ENCODE peak calls at places on chromosome 17, in ten cellular contexts. I is body of pancreas, P is mucosa of descending colon, J is A549, N is right atrium auricular region, H is adrenal gland, M is uterus, V is left ventricle myocardium inferior, W is neural progenitor cell, T is SK-N-SH. X is an unnamed sample.

GRCh38 chr17:20189322-20189721 is 180.2 kb downstream of the SPECC1 start:
- DNase-seq in T (no peak), J (no peak), V (no peak), H (peak; percentile 57), I (no peak), M (no peak), P (no peak), W (peak; percentile 47), N (no peak), X (no peak)

GRCh38 chr17:21460358-21460757 is 84.2 kb downstream of the KCNJ12 start:
- DNase-seq in T (no peak), M (no peak), N (peak; percentile 57), H (no peak), J (no peak), P (no peak), I (no peak), V (no peak), W (no peak), X (no peak)

GRCh38 chr17:3385869-3386816 is at the start of gene OR3A2:
- DNase-seq in V (no peak), H (no peak), W (peak; percentile 1), T (no peak), I (no peak), N (no peak), P (no peak), M (no peak), J (no peak), X (no peak)

GRCh38 chr17:39899215-39899614 is 19.2 kb downstream of the GSDMB start:
- DNase-seq in P (no peak), T (no peak), M (no peak), J (no peak), I (no peak), N (no peak), W (no peak), H (no peak), V (no peak), X (no peak)

GRCh38 chr17:47267354-47267828 is 13.8 kb downstream of the ITGB3 start:
- DNase-seq in H (no peak), M (no peak), I (no peak), W (no peak), P (no peak), N (no peak), V (no peak), T (no peak), J (peak; percentile 20), X (no peak)

GRCh38 chr17:50238594-50239287 is 35.5 kb upstream of the TMEM92 start:
- DNase-seq in W (no peak), I (no peak), J (peak; percentile 59), T (no peak), M (no peak), P (no peak), V (no peak), H (no peak), N (no peak), X (no peak)

GRCh38 chr17:28147026-28147425 is 104.5 kb downstream of the NLK start:
- DNase-seq in I (no peak), T (no peak), P (no peak), N (no peak), M (no peak), W (no peak), H (no peak), V (no peak), J (no peak), X (no peak)

GRCh38 chr17:52505601-52506000 is 347.1 kb upstream of the CA10 start:
- DNase-seq in H (no peak), M (no peak), J (no peak), P (no peak), T (no peak), N (no peak), W (no peak), I (no peak), V (no peak), X (no peak)

GRCh38 chr17:52244689-52245088 is 86.2 kb upstream of the CA10 start:
- DNase-seq in J (no peak), T (no peak), V (no peak), N (no peak), H (no peak), W (no peak), I (no peak), P (no peak), M (no peak), X (no peak)

GRCh38 chr17:43070872-43071271 is 45.8 kb downstream of the RND2 start:
- DNase-seq in W (no peak), J (no peak), N (no peak), M (no peak), H (no peak), P (no peak), I (no peak), V (no peak), T (no peak), X (no peak)

GRCh38 chr17:56581635-56582605 is 11.6 kb upstream of the NOG start:
- DNase-seq in W (no peak), T (no peak), N (no peak), J (no peak), V (no peak), H (no peak), P (no peak), I (no peak), M (no peak), X (no peak)

GRCh38 chr17:29291163-29291752 is 2.7 kb downstream of the NUFIP2 start:
- DNase-seq in V (no peak), N (no peak), H (no peak), M (no peak), T (peak; percentile 50), P (no peak), W (peak; percentile 75), I (no peak), J (peak; percentile 79), X (no peak)

GRCh38 chr17:38317081-38317480 is 20.1 kb downstream of the MRPL45 start:
- DNase-seq in J (no peak), N (no peak), W (no peak), I (no peak), T (no peak), H (no peak), V (no peak), M (no peak), P (no peak), X (no peak)

GRCh38 chr17:29257756-29258155 is 11.1 kb downstream of the CRYBA1 start:
- DNase-seq in T (no peak), H (no peak), W (no peak), N (no peak), V (no peak), J (no peak), I (no peak), M (no peak), P (no peak), X (no peak)

GRCh38 chr17:15269087-15269486 is 4.0 kb upstream of the PMP22 start:
- DNase-seq in W (no peak), I (no peak), N (no peak), M (no peak), P (no peak), V (no peak), J (no peak), H (no peak), T (no peak), X (no peak)

GRCh38 chr17:83186751-83187421 is 107.5 kb downstream of the METRNL start:
- DNase-seq in H (peak; percentile 7), T (no peak), P (no peak), W (no peak), M (no peak), V (no peak), I (peak; percentile 1), N (peak; percentile 40), J (no peak), X (no peak)

GRCh38 chr17:79802736-79803420 is 6.0 kb upstream of the CBX8 start:
- DNase-seq in V (no peak), M (no peak), N (no peak), H (no peak), T (no peak), W (peak; percentile 45), J (no peak), P (no peak), I (no peak), X (no peak)
- H3K4me1 ChIP-seq in V (peaks cover 56% of the 10 kb centered on the region), M (peaks cover 14% of the 10 kb centered on the region), N (peaks cover 58% of the 10 kb centered on the region), H (peaks cover 11% of the 10 kb centered on the region), T (peaks cover 6% of the 10 kb centered on the region), W (peaks cover 47% of the 10 kb centered on the region), J (peaks cover 4% of the 10 kb centered on the region), P (peaks cover 49% of the 10 kb centered on the region), I (peaks cover 55% of the 10 kb centered on the region), X (peaks cover 20% of the 10 kb centered on the region)

DNA sequence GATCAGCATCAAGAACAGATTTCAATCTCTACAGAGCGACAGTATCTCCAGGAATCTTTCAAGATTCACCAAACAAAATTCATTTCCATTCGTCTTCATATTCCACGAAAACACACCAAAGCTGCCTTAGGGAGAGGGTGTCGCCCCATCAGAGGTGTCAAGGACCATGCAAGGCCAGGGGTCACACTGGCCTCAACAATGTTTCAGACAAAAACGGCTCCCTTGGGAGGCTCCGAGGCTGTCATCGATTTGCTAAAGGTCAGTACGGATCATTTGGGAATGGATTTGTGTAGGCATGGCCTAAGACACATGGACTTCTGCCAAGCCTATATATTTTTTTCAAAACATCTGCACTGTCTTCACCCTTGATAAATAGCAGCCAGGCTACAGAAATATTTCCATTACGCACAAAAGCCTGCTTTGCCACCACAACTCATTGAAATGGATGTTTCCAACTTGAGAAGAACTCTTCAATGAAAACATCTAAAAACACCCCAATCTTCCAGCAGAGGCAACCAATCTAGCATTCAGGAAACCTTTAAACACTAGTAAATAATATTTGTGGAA is 10.3 kb downstream of the CUEDC1 start:
- DNase-seq in J (no peak), M (no peak), I (no peak), H (no peak), P (no peak), V (no peak), W (no peak), T (no peak), N (no peak), X (no peak)
- H3K4me1 ChIP-seq in J (peaks cover 91% of the 10 kb centered on the region), M (peaks cover 31% of the 10 kb centered on the region), I (peaks cover 55% of the 10 kb centered on the region), H (peaks cover 57% of the 10 kb centered on the region), P (peaks cover 37% of the 10 kb centered on the region), V (peaks cover 100% of the 10 kb centered on the region), W (peaks cover 36% of the 10 kb centered on the region), T (peaks cover 67% of the 10 kb centered on the region), N (peaks cover 94% of the 10 kb centered on the region), X (no peaks in the 10 kb centered on the region)

DNA sequence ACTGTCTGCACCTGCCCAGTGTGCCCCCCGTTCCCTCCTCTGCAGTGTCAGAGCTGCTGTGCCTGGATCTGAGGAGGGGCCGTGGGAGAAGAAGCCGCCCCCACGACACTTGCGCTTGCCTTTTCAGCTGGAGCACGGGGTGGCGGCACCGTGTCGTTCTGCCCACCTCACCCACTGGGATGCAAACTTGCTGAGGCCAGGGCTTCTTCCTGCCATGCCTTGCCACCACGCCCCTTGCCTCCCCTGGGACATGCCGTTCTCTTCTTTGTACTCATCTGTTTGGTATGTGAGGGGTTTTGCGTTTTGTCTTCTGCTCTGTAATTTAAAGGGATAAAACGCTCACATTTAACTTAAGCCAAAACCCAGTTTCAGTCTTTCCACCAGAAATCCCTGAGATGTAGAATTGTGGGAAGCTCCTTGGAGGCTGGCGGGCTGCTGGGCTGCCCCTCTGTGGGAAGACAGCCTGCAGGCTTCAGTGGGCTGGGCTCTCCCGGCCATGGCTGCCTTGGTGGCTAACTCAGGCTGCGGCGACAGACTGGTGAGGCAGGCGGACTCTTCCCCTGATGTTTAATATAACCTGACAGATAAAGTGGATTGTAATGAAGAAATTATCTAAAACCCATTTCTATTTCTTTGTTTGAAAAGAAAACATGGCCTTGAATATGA is 180.2 kb downstream of the RPTOR start:
- DNase-seq in M (no peak), I (no peak), H (no peak), N (no peak), J (peak; percentile 33), T (peak; percentile 68), W (no peak), V (no peak), P (no peak), X (peak; percentile 56)
- H3K4me1 ChIP-seq in M (no peaks in the 10 kb centered on the region), I (peaks cover 16% of the 10 kb centered on the region), H (no peaks in the 10 kb centered on the region), N (peaks cover 18% of the 10 kb centered on the region), J (peaks cover 40% of the 10 kb centered on the region), T (peaks cover 13% of the 10 kb centered on the region), W (no peaks in the 10 kb centered on the region), V (peaks cover 20% of the 10 kb centered on the region), P (peaks cover 7% of the 10 kb centered on the region), X (peaks cover 30% of the 10 kb centered on the region)

GRCh38 chr17:78257810-78258322 is 26.4 kb downstream of the TMEM235 start:
- DNase-seq in T (peak; percentile 63), W (no peak), I (no peak), H (no peak), P (no peak), J (no peak), V (peak; percentile 46), M (no peak), N (no peak), X (peak; percentile 49)
- H3K4me1 ChIP-seq in T (peaks cover 5% of the 10 kb centered on the region), W (peaks cover 33% of the 10 kb centered on the region), I (peaks cover 10% of the 10 kb centered on the region), H (no peaks in the 10 kb centered on the region), P (peaks cover 7% of the 10 kb centered on the region), J (peaks cover 4% of the 10 kb centered on the region), V (peaks cover 53% of the 10 kb centered on the region), M (no peaks in the 10 kb centered on the region), N (peaks cover 39% of the 10 kb centered on the region), X (peaks cover 43% of the 10 kb centered on the region)